ENCODE peak calls at places on chromosomes 4 and X, in six cellular contexts. R is left ventricle myocardium inferior; F is testis; W is left lung; N is cardiac muscle cell; K is naive thymus-derived CD4-positive, alpha-beta T cell. V is an unnamed sample.
A peak's percentile ranks its signal among the peaks of the same experiment; 100 is the strongest.

GRCh38 chrX:19152762-19153161 is 30.5 kb upstream of the ADGRG2 start:
- DNase-seq in R (no peak), F (no peak), W (no peak), N (no peak), K (no peak), V (no peak)

GRCh38 chr4:162229670-162230069 is 65.9 kb upstream of the FSTL5 start:
- DNase-seq in R (no peak), F (no peak), W (no peak), N (no peak), K (no peak), V (no peak)

GRCh38 chr4:136302566-136302965 is 1229.7 kb downstream of the PCDH18 start:
- DNase-seq in R (no peak), F (no peak), W (no peak), N (no peak), K (no peak), V (no peak)

GRCh38 chrX:13487731-13488505 is 81.5 kb upstream of the EGFL6 start:
- DNase-seq in R (no peak), F (peak; percentile 42), W (no peak), N (peak; percentile 30), K (peak; percentile 46), V (peak; percentile 11)

GRCh38 chrX:149494844-149495565 is 10.1 kb downstream of the IDS start:
- DNase-seq in R (no peak), F (no peak), W (no peak), N (no peak), K (no peak), V (no peak)

GRCh38 chr4:27239651-27240050 is 379.0 kb downstream of the STIM2 start:
- DNase-seq in R (no peak), F (no peak), W (no peak), N (no peak), K (no peak), V (no peak)

GRCh38 chrX:120456973-120457372 is 12.1 kb downstream of the LAMP2 start:
- DNase-seq in R (no peak), F (no peak), W (no peak), N (no peak), K (peak; percentile 26), V (no peak)

GRCh38 chrX:123199338-123199737 is 15.3 kb downstream of the GRIA3 start:
- DNase-seq in R (no peak), F (no peak), W (no peak), N (no peak), K (no peak), V (no peak)

GRCh38 chr4:2306773-2307410 is 45.0 kb upstream of the MXD4 start:
- DNase-seq in R (no peak), F (no peak), W (no peak), N (no peak), K (no peak), V (peak; percentile 5)

GRCh38 chrX:1316527-1316926 is 20.1 kb upstream of the IL3RA start:
- DNase-seq in R (peak; percentile 70), F (peak; percentile 60), W (peak; percentile 88), N (no peak), K (no peak), V (peak; percentile 68)

GRCh38 chr4:123701046-123701445 is 304.5 kb downstream of the SPRY1 start:
- DNase-seq in R (no peak), F (no peak), W (no peak), N (no peak), K (no peak), V (no peak)

GRCh38 chrX:107273795-107274194 is 67.4 kb downstream of the DNAAF6 start:
- DNase-seq in R (no peak), F (no peak), W (no peak), N (no peak), K (no peak), V (no peak)

GRCh38 chr4:71322425-71322824 is 16.4 kb upstream of the SLC4A4 start:
- DNase-seq in R (no peak), F (no peak), W (no peak), N (no peak), K (no peak), V (no peak)

GRCh38 chr4:176539785-176540175 is 220.0 kb downstream of the SPCS3 start:
- DNase-seq in R (no peak), F (no peak), W (no peak), N (no peak), K (no peak), V (no peak)

GRCh38 chrX:106891762-106892161 is 11.4 kb downstream of the RIPPLY1 start:
- DNase-seq in R (no peak), F (no peak), W (no peak), N (no peak), K (no peak), V (no peak)

GRCh38 chr4:145735330-145735638 is 55.3 kb downstream of the C4orf51 start:
- DNase-seq in R (no peak), F (no peak), W (no peak), N (peak; percentile 3), K (no peak), V (no peak)

GRCh38 chr4:174564529-174564928 is 42.2 kb upstream of the HPGD start:
- DNase-seq in R (no peak), F (no peak), W (no peak), N (no peak), K (no peak), V (no peak)

GRCh38 chrX:17738002-17738713 is 865 bp downstream of the SCML1 start:
- DNase-seq in R (peak; percentile 24), F (peak; percentile 57), W (peak; percentile 54), N (peak; percentile 19), K (peak; percentile 84), V (peak; percentile 64)

GRCh38 chrX:16445166-16445752 is 204.7 kb upstream of the S100G start:
- DNase-seq in R (no peak), F (peak; percentile 35), W (no peak), N (peak; percentile 63), K (peak; percentile 27), V (no peak)

GRCh38 chr4:146638801-146639351 is at the start of gene POU4F2:
- DNase-seq in R (no peak), F (peak; percentile 23), W (no peak), N (peak; percentile 65), K (no peak), V (no peak)

GRCh38 chrX:68049466-68049865 is 383.8 kb downstream of the OPHN1 start:
- DNase-seq in R (no peak), F (no peak), W (no peak), N (no peak), K (no peak), V (no peak)

GRCh38 chr4:121180558-121180957 is 16.4 kb upstream of the TNIP3 start:
- DNase-seq in R (no peak), F (no peak), W (no peak), N (no peak), K (no peak), V (no peak)

GRCh38 chr4:121185960-121186359 is 21.8 kb upstream of the TNIP3 start:
- DNase-seq in R (no peak), F (no peak), W (no peak), N (no peak), K (no peak), V (no peak)

GRCh38 chr4:121183359-121183758 is 19.2 kb upstream of the TNIP3 start:
- DNase-seq in R (no peak), F (no peak), W (no peak), N (no peak), K (no peak), V (no peak)

GRCh38 chr4:121181493-121181892 is 17.4 kb upstream of the TNIP3 start:
- DNase-seq in R (no peak), F (no peak), W (no peak), N (no peak), K (no peak), V (no peak)

DNA sequence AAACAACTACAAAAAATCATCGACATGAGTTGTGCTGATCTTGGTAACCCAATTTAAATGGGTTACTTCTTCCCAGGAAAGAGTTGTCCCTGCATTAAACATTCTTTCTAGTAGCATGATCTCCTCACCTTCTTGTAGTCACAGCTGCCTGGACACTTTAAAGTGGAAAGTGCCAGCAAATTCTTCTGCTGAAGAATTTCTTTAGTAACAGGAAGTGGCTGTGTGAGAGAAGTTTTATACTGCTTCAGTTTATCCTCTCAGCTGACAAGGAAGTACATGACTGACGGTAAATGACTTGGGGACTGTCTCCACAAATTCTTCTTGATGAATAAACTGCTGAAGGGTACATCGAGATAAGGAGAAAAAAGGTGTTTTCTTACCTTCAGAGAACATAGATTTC is 18.2 kb upstream of the TNIP3 start:
- DNase-seq in R (no peak), F (no peak), W (no peak), N (peak; percentile 7), K (peak; percentile 67), V (no peak)
- H3K27ac ChIP-seq in R (no peak overlapping the region), F (no peak overlapping the region), W (peak overlapping the region; percentile 77), N (no peak overlapping the region), K (peak overlapping the region; percentile 94), V (no peak overlapping the region)

GRCh38 chr4:8230033-8230432 is 30.9 kb downstream of the SH3TC1 start:
- DNase-seq in R (no peak), F (no peak), W (no peak), N (no peak), K (no peak), V (no peak)
- H3K27ac ChIP-seq in R (no peak overlapping the region), F (no peak overlapping the region), W (no peak overlapping the region), N (no peak overlapping the region), K (no peak overlapping the region), V (no peak overlapping the region)

GRCh38 chr4:142818476-142818875 is 27.6 kb downstream of the INPP4B start:
- DNase-seq in R (no peak), F (no peak), W (no peak), N (no peak), K (no peak), V (no peak)

GRCh38 chr4:142815834-142816233 is 30.3 kb downstream of the INPP4B start:
- DNase-seq in R (no peak), F (no peak), W (no peak), N (no peak), K (no peak), V (no peak)

GRCh38 chr4:142818009-142818408 is 28.1 kb downstream of the INPP4B start:
- DNase-seq in R (no peak), F (no peak), W (no peak), N (no peak), K (no peak), V (no peak)

GRCh38 chr4:142813388-142813787 is 32.7 kb downstream of the INPP4B start:
- DNase-seq in R (no peak), F (no peak), W (no peak), N (no peak), K (no peak), V (no peak)

GRCh38 chr4:142817442-142817841 is 28.7 kb downstream of the INPP4B start:
- DNase-seq in R (no peak), F (no peak), W (no peak), N (no peak), K (no peak), V (no peak)
- H3K27ac ChIP-seq in R (peak overlapping the region; percentile 57), F (no peak overlapping the region), W (no peak overlapping the region), N (no peak overlapping the region), K (no peak overlapping the region), V (no peak overlapping the region)

GRCh38 chr4:168319486-168320019 is 1.0 kb upstream of the DDX60 start:
- DNase-seq in R (no peak), F (no peak), W (no peak), N (no peak), K (no peak), V (no peak)
- H3K27ac ChIP-seq in R (peak overlapping the region; percentile 96), F (peak overlapping the region; percentile 96), W (peak overlapping the region; percentile 97), N (no peak overlapping the region), K (peak overlapping the region; percentile 95), V (peak overlapping the region; percentile 98)

V was measured in pancreas.